ENCODE peak calls at places on chromosomes 13 and 19, in eight cellular contexts. C is AG04450, L is Calu3, N is fibroblast of lung, I is neural progenitor cell, J is right lobe of liver, S is nephron progenitor cell, M is cardiac fibroblast. U is an unnamed sample.

GRCh38 chr19:49097453-49098288 is 12.4 kb downstream of the SNRNP70 start:
- DNase-seq in N (peak), I (peak), M (peak), L (peak), J (no peak), S (peak), C (peak), U (peak)

GRCh38 chr19:2455481-2456300 is 1.1 kb downstream of the LMNB2 start:
- DNase-seq in S (peak), L (no peak), I (peak), M (peak), J (no peak), C (no peak), N (no peak), U (peak)

GRCh38 chr19:35642312-35642711 is 767 bp downstream of the ETV2 start:
- DNase-seq in N (no peak), J (no peak), L (no peak), I (peak), S (no peak), M (no peak), C (no peak), U (no peak)

GRCh38 chr13:66265446-66265845 is 964.7 kb downstream of the PCDH9 start:
- DNase-seq in L (no peak), N (peak), S (no peak), I (no peak), M (no peak), J (no peak), C (no peak), U (no peak)

GRCh38 chr19:50500060-50500752 is 10.8 kb downstream of the JOSD2 start:
- DNase-seq in M (no peak), N (no peak), J (peak), S (peak), L (peak), I (peak), C (no peak), U (no peak)

GRCh38 chr13:27578121-27579030 is 42.0 kb downstream of the LNX2 start:
- DNase-seq in N (peak), I (no peak), J (no peak), S (no peak), L (no peak), M (peak), C (no peak), U (no peak)

GRCh38 chr19:21677696-21678418 is 89.5 kb downstream of the ZNF100 start:
- DNase-seq in N (no peak), M (no peak), S (no peak), C (no peak), J (no peak), L (no peak), I (no peak), U (no peak)

GRCh38 chr19:48489608-48490216 is 20.5 kb downstream of the CYTH2 start:
- DNase-seq in M (peak), I (peak), L (peak), J (peak), C (no peak), N (no peak), S (peak), U (peak)

GRCh38 chr19:11265177-11265784 is 3.0 kb upstream of the DOCK6 start:
- DNase-seq in L (no peak), M (no peak), C (no peak), J (no peak), N (no peak), S (no peak), I (no peak), U (no peak)

GRCh38 chr13:24301434-24301833 is 7.9 kb upstream of the C1QTNF9 start:
- DNase-seq in J (no peak), L (no peak), C (no peak), N (no peak), I (no peak), S (no peak), M (no peak), U (no peak)

GRCh38 chr19:15449620-15450527 is at the start of gene WIZ:
- DNase-seq in C (peak), N (peak), I (peak), S (peak), M (peak), J (peak), L (peak), U (peak)

GRCh38 chr19:45901432-45901903 is 945 bp downstream of the MYPOP start:
- DNase-seq in I (peak), L (no peak), S (peak), C (no peak), J (peak), M (peak), N (peak), U (no peak)

GRCh38 chr19:35533822-35534521 is 716 bp downstream of the GAPDHS start:
- DNase-seq in J (no peak), M (peak), C (no peak), L (peak), S (no peak), N (peak), I (peak), U (no peak)

GRCh38 chr13:114173261-114173660 is 5.8 kb upstream of the CFAP97D2 start:
- DNase-seq in N (no peak), J (no peak), S (no peak), M (no peak), L (no peak), C (no peak), I (no peak), U (no peak)

GRCh38 chr13:94079876-94080275 is 399.6 kb downstream of the DCT start:
- DNase-seq in L (no peak), C (no peak), N (peak), S (no peak), J (no peak), M (peak), I (no peak), U (no peak)

GRCh38 chr19:11902228-11902627 is 14.6 kb downstream of the ZNF69 start:
- DNase-seq in J (no peak), M (no peak), S (no peak), L (no peak), N (no peak), C (no peak), I (no peak), U (no peak)

DNA sequence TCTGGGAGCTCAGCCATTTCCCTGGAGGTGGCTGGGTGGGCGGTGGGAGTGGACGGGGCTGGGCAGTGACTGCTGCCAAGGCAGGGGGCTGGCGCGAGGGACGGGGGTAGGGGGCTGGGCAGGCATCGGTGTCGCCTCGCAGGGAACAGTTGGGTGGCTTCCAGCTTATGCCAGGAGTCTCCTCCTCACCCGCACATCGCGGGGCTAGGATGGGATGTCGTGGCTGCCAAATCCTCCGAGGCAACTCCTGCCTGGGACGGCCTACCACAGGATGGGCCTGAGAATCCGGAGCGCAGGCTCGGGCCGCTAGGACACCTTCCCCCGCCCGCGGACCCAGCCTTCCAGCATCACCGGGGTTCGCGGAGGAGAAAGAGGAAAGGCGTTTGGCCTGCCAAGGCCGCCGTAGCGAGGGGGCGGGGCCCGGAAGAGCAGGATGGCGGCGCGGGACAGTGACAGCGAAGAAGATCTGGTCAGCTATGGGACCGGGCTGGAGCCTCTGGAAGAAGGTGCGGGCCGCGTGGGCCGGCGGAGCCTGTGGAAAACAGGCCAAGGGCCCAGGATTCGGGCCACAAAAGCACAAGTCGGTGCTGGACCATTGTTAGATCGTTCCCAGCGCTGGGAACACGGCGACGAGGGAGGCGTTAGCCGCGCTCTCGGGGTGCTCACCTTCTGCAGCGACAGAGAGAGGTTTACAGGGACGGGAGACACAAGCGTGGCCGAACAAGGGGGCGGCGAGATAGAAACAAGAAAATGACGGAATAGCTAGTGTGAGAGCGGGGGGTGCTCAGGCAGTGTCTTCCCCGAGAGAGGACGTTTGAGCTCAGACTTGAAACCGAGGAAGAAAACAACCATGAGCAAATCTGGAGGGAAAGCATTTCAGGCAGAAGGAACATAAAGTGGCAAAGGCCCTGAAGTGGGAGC is at the start of gene GPATCH1:
- DNase-seq in S (peak), C (peak), N (peak), M (peak), I (peak), J (peak), L (peak), U (peak)
- TF ChIP-seq CTCF in S (no peak), C (no peak), N (no peak), M (no peak), I (no peak), J (no peak), L (no peak), U (no peak)

DNA sequence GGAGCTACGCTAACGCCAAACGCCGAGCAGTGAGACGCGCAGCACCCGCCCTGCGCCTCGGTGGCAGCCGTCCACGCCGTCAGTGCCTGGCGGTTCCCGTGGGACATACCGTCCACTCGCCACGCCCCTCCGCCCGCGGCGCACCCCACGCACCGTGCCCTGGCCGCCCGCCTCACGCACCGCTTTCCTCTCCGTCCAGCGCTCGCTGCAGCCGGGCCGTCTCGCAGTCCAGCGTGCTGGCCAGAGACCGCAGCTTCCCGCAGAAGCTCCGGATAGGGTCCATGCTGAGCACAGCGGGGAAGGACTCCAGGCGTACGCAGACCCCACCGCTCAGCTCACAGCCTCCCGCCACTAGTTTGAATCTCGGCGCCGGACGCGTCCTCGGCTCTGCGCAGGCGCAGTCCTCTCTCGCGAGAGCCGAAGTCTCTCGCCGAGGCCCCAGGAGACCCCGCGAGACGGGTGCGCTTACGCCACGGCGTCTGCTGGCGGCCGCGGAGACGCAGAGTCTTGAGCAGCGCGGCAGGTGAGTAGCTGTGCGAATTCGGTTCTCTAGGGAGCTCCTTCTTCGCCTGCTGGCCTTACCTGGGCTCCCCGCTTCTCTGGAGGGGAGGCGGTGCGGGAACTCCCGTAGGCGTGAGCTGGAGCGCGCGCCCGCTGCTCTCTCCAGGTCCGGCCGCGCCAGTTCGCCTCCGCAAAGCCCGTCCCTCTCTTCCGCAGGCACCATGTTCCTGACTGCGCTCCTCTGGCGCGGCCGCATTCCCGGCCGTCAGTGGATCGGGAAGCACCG is at the start of the genes MRPL57 and SKA3:
- DNase-seq in I (peak), M (peak), C (peak), N (peak), S (peak), L (peak), J (peak), U (peak)
- TF ChIP-seq CTCF in I (no peak), M (peak), C (no peak), N (no peak), S (no peak), L (no peak), J (peak), U (peak)

DNA sequence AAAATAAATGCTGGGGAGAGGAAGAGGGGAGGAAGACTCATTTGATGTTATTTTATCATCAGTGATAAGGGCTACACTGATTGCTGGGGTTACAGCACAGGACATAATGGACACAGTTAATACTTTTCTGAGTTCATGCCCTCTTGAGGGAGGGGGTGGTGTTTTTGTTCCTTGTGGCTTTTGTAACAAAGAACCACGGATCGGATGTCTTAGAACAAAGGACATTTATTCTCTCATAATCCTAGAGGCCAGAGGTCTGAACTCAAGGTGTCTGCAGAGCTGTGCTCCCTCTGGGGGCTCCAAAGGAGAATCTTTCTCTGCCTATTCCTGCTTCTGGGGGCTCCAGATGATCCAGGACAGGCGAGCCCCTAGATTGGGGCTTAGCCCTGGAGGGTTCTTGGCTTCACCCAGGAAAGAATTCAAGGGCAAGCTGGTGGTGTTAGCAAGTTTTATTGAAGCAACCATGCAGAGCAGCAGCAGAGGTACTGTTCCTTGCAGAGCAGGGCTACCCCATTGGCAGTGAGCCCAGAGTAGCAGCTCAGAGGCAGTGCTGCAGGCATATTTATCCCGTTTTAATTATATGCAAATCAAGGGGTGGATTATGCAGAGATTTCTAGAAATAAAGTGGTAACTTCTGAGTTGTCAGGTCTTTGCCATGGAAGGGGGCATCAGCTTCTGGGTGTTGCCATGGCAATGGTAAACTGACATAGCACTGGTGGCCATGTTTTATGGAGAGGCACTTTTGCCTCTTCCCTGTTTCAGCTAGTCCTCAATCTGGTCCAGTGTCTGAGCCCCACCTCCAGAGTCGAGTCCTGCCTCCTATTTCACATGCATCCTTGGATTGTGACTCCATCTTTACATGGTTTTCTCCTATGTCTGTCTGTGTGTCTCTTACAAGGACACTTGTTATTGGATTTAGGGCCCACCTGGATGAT is 18.0 kb downstream of the VAV1 start:
- DNase-seq in M (no peak), C (no peak), N (no peak), L (no peak), S (no peak), J (no peak), I (no peak), U (no peak)
- TF ChIP-seq CTCF in M (no peak), C (no peak), N (no peak), L (no peak), S (no peak), J (no peak), I (no peak), U (no peak)

GRCh38 chr19:28066988-28067387 is 1146.0 kb downstream of the UQCRFS1 start:
- DNase-seq in C (no peak), I (no peak), M (no peak), J (no peak), N (no peak), L (no peak), S (no peak), U (no peak)
- TF ChIP-seq CTCF in C (no peak), I (no peak), M (no peak), J (no peak), N (no peak), L (no peak), S (no peak), U (no peak)

GRCh38 chr19:58515259-58515658 is 3.5 kb upstream of the SLC27A5 start:
- DNase-seq in C (no peak), N (no peak), L (no peak), J (no peak), I (no peak), M (no peak), S (no peak), U (no peak)

GRCh38 chr19:58516246-58516836 is 3.3 kb downstream of the ZBTB45 start:
- DNase-seq in J (no peak), N (no peak), S (no peak), M (no peak), I (no peak), L (no peak), C (no peak), U (no peak)

GRCh38 chr19:58518261-58519086 is 1.1 kb downstream of the ZBTB45 start:
- DNase-seq in J (no peak), L (peak), I (no peak), C (no peak), M (peak), N (no peak), S (no peak), U (no peak)

GRCh38 chr19:58519087-58519354 is 589 bp downstream of the ZBTB45 start:
- DNase-seq in J (peak), S (peak), C (no peak), M (peak), L (peak), N (peak), I (peak), U (peak)

GRCh38 chr19:58516964-58517833 is 2.4 kb downstream of the ZBTB45 start:
- DNase-seq in L (no peak), S (no peak), I (no peak), C (no peak), N (no peak), J (no peak), M (no peak), U (no peak)
- TF ChIP-seq CTCF in L (no peak), S (no peak), I (peak), C (no peak), N (no peak), J (no peak), M (no peak), U (no peak)

GRCh38 chr19:47272448-47273312 is 2.0 kb upstream of the INAFM1 start:
- DNase-seq in S (no peak), L (no peak), J (peak), I (peak), N (peak), C (no peak), M (no peak), U (no peak)
- TF ChIP-seq CTCF in S (no peak), L (no peak), J (no peak), I (no peak), N (no peak), C (no peak), M (no peak), U (no peak)

GRCh38 chr13:108270442-108270841 is 924 bp downstream of the TNFSF13B start:
- DNase-seq in I (no peak), S (no peak), C (no peak), M (no peak), L (no peak), N (no peak), J (no peak), U (no peak)

GRCh38 chr13:108267338-108267737 is 2.2 kb upstream of the TNFSF13B start:
- DNase-seq in L (no peak), C (no peak), S (no peak), M (no peak), N (no peak), J (no peak), I (no peak), U (no peak)

GRCh38 chr13:108272333-108272732 is 2.8 kb downstream of the TNFSF13B start:
- DNase-seq in M (peak), J (no peak), S (no peak), L (no peak), C (no peak), I (no peak), N (peak), U (no peak)

GRCh38 chr13:108268713-108269112 is 805 bp upstream of the TNFSF13B start:
- DNase-seq in M (no peak), S (no peak), L (no peak), N (no peak), C (no peak), J (no peak), I (no peak), U (no peak)

DNA sequence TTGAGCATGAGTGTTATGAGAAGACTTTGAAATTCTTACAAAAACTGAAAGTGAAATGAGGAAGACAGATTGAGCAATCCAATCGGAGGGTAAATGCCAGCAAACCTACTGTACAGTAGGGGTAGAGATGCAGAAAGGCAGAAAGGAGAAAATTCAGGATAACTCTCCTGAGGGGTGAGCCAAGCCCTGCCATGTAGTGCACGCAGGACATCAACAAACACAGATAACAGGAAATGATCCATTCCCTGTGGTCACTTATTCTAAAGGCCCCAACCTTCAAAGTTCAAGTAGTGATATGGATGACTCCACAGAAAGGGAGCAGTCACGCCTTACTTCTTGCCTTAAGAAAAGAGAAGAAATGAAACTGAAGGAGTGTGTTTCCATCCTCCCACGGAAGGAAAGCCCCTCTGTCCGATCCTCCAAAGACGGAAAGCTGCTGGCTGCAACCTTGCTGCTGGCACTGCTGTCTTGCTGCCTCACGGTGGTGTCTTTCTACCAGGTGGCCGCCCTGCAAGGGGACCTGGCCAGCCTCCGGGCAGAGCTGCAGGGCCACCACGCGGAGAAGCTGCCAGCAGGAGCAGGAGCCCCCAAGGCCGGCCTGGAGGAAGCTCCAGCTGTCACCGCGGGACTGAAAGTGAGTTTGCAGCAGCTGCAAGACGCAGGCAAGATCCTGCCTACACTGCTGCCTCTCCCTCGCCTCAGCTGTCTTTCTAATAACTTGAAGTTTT is at the start of gene TNFSF13B:
- DNase-seq in L (peak), C (no peak), J (peak), I (peak), M (peak), S (peak), N (peak), U (peak)
- TF ChIP-seq CTCF in L (no peak), C (no peak), J (no peak), I (peak), M (peak), S (no peak), N (no peak), U (peak)

DNA sequence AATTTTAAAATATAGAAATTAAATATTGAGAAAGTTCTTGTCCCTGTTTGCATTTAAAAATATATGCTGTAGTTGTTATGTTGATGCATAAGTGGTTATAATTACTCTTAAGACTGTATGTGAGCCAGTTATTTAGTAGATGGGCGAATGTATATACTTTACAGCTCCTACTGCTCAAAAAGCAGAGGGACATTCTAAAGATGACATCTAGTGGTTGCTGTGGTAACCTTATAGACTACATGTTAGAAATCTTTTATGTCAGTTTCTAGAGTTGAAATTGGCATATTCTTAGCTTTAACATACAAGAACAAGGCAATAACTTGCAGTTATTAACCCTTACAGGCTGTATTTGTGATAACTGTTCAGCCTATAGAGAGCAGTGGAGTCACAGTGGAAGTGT is 160.5 kb downstream of the OLFM4 start:
- DNase-seq in N (no peak), M (no peak), J (no peak), S (no peak), L (no peak), C (no peak), I (no peak), U (no peak)
- TF ChIP-seq CTCF in N (no peak), M (no peak), J (no peak), S (no peak), L (no peak), C (no peak), I (peak), U (no peak)

U was measured in progenitor cell of endocrine pancreas.